ENCODE peak calls at places on chromosomes 4 and X, in four cellular contexts. One of them, this sample, is unnamed.
A peak's percentile ranks its signal among the peaks of the same experiment; 100 is the strongest.

GRCh38 chr4:7598939-7599790 is 164.4 kb upstream of the PSAPL1 start:
- DNase-seq in WTC11: no peak
- DNase-seq in K562: no peak
- DNase-seq in GM12878: no peak
- DNase-seq in this sample: no peak

GRCh38 chr4:98359646-98360045 is 98.5 kb downstream of the RAP1GDS1 start:
- DNase-seq in WTC11: no peak
- DNase-seq in K562: no peak
- DNase-seq in GM12878: no peak
- DNase-seq in this sample: no peak

GRCh38 chr4:174369968-174370367 is 86.3 kb downstream of the CEP44 start:
- DNase-seq in WTC11: no peak
- DNase-seq in K562: no peak
- DNase-seq in GM12878: no peak
- DNase-seq in this sample: no peak

GRCh38 chr4:150938417-150938816 is 76.7 kb downstream of the LRBA start:
- DNase-seq in WTC11: no peak
- DNase-seq in K562: no peak
- DNase-seq in GM12878: no peak
- DNase-seq in this sample: no peak

GRCh38 chr4:152628128-152628527 is 51.7 kb downstream of the TMEM154 start:
- DNase-seq in WTC11: no peak
- DNase-seq in K562: no peak
- DNase-seq in GM12878: no peak
- DNase-seq in this sample: no peak

GRCh38 chrX:140507982-140508305 is 3.1 kb upstream of the SOX3 start:
- DNase-seq in WTC11: peak; percentile 81
- DNase-seq in K562: no peak
- DNase-seq in GM12878: no peak
- DNase-seq in this sample: no peak

GRCh38 chr4:159178147-159178541 is 75.3 kb downstream of the RAPGEF2 start:
- DNase-seq in WTC11: no peak
- DNase-seq in K562: no peak
- DNase-seq in GM12878: no peak
- DNase-seq in this sample: peak; percentile 35

GRCh38 chr4:163108614-163109013 is 58.1 kb downstream of the NAF1 start:
- DNase-seq in WTC11: no peak
- DNase-seq in K562: no peak
- DNase-seq in GM12878: no peak
- DNase-seq in this sample: no peak

GRCh38 chrX:34918856-34919255 is 23.7 kb upstream of the FAM47B start:
- DNase-seq in WTC11: peak; percentile 11
- DNase-seq in K562: peak; percentile 0
- DNase-seq in GM12878: no peak
- DNase-seq in this sample: peak; percentile 9

GRCh38 chrX:25017667-25018247 is 2.0 kb upstream of the ARX start:
- DNase-seq in WTC11: no peak
- DNase-seq in K562: no peak
- DNase-seq in GM12878: no peak
- DNase-seq in this sample: no peak

DNA sequence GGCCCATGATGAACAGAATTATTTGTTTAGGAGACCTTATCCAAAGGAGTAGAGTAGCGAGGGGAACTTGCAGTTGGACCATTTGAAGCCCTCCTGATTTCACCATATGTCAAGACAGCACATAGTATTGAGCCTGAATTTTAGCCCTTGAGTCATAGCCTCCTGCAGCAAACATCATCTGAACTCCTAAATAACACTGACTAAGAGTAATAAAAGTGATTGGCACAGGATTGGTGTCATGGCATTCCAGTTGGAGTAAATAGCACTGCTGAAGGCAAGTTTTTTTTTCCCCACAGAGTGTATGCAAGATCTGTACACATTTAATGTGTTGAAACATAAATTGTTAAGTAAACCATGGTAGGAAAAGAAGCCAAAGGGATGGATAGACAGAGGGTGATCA is 89.0 kb downstream of the COMMD8 start:
- DNase-seq in WTC11: no peak
- DNase-seq in K562: no peak
- DNase-seq in GM12878: no peak
- DNase-seq in this sample: no peak
- TF ChIP-seq CBFB in WTC11: no peak
- TF ChIP-seq CBFB in K562: no peak
- TF ChIP-seq CBFB in GM12878: no peak
- TF ChIP-seq CBFB in this sample: no peak

GRCh38 chr4:85029453-85029852 is 63.0 kb upstream of the WDFY3 start:
- DNase-seq in WTC11: no peak
- DNase-seq in K562: no peak
- DNase-seq in GM12878: no peak
- DNase-seq in this sample: no peak
- TF ChIP-seq CBFB in WTC11: no peak
- TF ChIP-seq CBFB in K562: no peak
- TF ChIP-seq CBFB in GM12878: no peak
- TF ChIP-seq CBFB in this sample: no peak

GRCh38 chr4:39304651-39305050 is 61.5 kb downstream of the RFC1 start:
- DNase-seq in WTC11: no peak
- DNase-seq in K562: peak; percentile 40
- DNase-seq in GM12878: no peak
- DNase-seq in this sample: no peak
- TF ChIP-seq CBFB in WTC11: no peak
- TF ChIP-seq CBFB in K562: no peak
- TF ChIP-seq CBFB in GM12878: no peak
- TF ChIP-seq CBFB in this sample: no peak

DNA sequence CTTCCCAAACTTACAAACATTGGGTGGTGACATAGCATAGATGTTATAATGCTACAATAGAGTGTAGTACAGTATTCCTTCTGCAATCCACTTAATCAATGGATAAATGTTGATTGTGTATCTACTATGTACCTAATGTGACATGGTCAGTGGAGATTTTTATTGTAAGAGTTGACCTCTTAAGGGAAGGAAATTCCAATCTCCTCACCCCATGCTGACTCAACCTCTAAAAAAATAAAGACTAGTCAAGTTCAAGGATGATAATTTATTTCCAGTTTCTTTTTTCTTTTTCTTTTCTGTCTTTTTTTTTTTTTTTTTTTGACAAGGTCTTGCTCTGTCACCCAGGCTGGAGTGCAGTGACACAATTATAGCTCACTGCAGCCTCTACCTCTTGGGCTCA is 206.5 kb upstream of the STS start:
- DNase-seq in WTC11: no peak
- DNase-seq in K562: no peak
- DNase-seq in GM12878: no peak
- DNase-seq in this sample: no peak
- TF ChIP-seq CBFB in WTC11: no peak
- TF ChIP-seq CBFB in K562: no peak
- TF ChIP-seq CBFB in GM12878: no peak
- TF ChIP-seq CBFB in this sample: no peak

GRCh38 chr4:53535567-53535966 is 55.7 kb downstream of the LNX1 start:
- DNase-seq in WTC11: no peak
- DNase-seq in K562: no peak
- DNase-seq in GM12878: no peak
- DNase-seq in this sample: no peak

GRCh38 chr4:53541577-53542206 is 49.6 kb downstream of the LNX1 start:
- DNase-seq in WTC11: no peak
- DNase-seq in K562: no peak
- DNase-seq in GM12878: no peak
- DNase-seq in this sample: no peak

GRCh38 chr4:53534684-53535083 is 56.6 kb downstream of the LNX1 start:
- DNase-seq in WTC11: no peak
- DNase-seq in K562: no peak
- DNase-seq in GM12878: no peak
- DNase-seq in this sample: no peak

GRCh38 chr4:53536328-53536727 is 55.0 kb downstream of the LNX1 start:
- DNase-seq in WTC11: no peak
- DNase-seq in K562: no peak
- DNase-seq in GM12878: no peak
- DNase-seq in this sample: no peak

GRCh38 chr4:53537606-53538005 is 53.7 kb downstream of the LNX1 start:
- DNase-seq in WTC11: no peak
- DNase-seq in K562: no peak
- DNase-seq in GM12878: no peak
- DNase-seq in this sample: no peak
- TF ChIP-seq CBFB in WTC11: no peak
- TF ChIP-seq CBFB in K562: no peak
- TF ChIP-seq CBFB in GM12878: no peak
- TF ChIP-seq CBFB in this sample: no peak

GRCh38 chr4:102500371-102501175 is 586 bp upstream of the NFKB1 start:
- DNase-seq in WTC11: peak; percentile 26
- DNase-seq in K562: peak; percentile 37
- DNase-seq in GM12878: no peak
- DNase-seq in this sample: peak; percentile 24

GRCh38 chr4:102503301-102503746 is 2.2 kb downstream of the NFKB1 start:
- DNase-seq in WTC11: no peak
- DNase-seq in K562: peak; percentile 33
- DNase-seq in GM12878: no peak
- DNase-seq in this sample: peak; percentile 24

GRCh38 chr4:102503831-102504786 is 3.0 kb downstream of the NFKB1 start:
- DNase-seq in WTC11: no peak
- DNase-seq in K562: no peak
- DNase-seq in GM12878: no peak
- DNase-seq in this sample: no peak

GRCh38 chr4:102501635-102502382 is 650 bp downstream of the NFKB1 start:
- DNase-seq in WTC11: no peak
- DNase-seq in K562: peak; percentile 88
- DNase-seq in GM12878: peak; percentile 54
- DNase-seq in this sample: peak; percentile 73

DNA sequence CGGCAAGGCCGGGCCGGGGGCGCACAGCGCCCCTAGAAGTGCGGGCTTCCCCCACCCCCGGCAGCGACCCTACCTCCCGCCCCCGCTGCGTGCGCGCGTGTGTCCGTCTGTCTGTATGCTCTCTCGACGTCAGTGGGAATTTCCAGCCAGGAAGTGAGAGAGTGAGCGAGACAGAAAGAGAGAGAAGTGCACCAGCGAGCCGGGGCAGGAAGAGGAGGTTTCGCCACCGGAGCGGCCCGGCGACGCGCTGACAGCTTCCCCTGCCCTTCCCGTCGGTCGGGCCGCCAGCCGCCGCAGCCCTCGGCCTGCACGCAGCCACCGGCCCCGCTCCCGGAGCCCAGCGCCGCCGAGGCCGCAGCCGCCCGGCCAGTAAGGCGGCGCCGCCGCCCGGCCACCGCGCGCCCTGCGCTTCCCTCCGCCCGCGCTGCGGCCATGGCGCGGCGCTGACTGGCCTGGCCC is at the start of gene NFKB1:
- DNase-seq in WTC11: peak; percentile 43
- DNase-seq in K562: peak; percentile 61
- DNase-seq in GM12878: peak; percentile 55
- DNase-seq in this sample: peak; percentile 54
- TF ChIP-seq CBFB in WTC11: no peak
- TF ChIP-seq CBFB in K562: no peak
- TF ChIP-seq CBFB in GM12878: no peak
- TF ChIP-seq CBFB in this sample: no peak

This sample was measured in HepG2.